ENCODE peak calls at places on chromosomes 7 and 10, in six cellular contexts. Z is H9, Q is NCI-H748 treated with DMSO at 0.1 percent for 48 hours, P is GM23248, L is OCI-M1, J is COR-L47. I is an unnamed sample.

GRCh38 chr10:58189269-58189668 is 78.4 kb downstream of the IPMK start:
- DNase-seq in Z (no peak), Q (no peak), P (peak), L (peak), J (no peak), I (no peak)

GRCh38 chr7:46315891-46316290 is 394.8 kb upstream of the IGFBP3 start:
- DNase-seq in Z (no peak), Q (no peak), P (peak), L (no peak), J (no peak), I (no peak)

GRCh38 chr7:84971360-84971759 is 215.5 kb downstream of the SEMA3D start:
- DNase-seq in Z (no peak), Q (no peak), P (no peak), L (no peak), J (no peak), I (no peak)

GRCh38 chr7:31327071-31327470 is 13.5 kb downstream of the NEUROD6 start:
- DNase-seq in Z (peak), Q (no peak), P (peak), L (no peak), J (no peak), I (no peak)

GRCh38 chr10:60732240-60733188 is 45.8 kb upstream of the CDK1 start:
- DNase-seq in Z (peak), Q (no peak), P (peak), L (peak), J (peak), I (peak)

GRCh38 chr10:63766766-63767505 is 245.7 kb downstream of the REEP3 start:
- DNase-seq in Z (no peak), Q (no peak), P (peak), L (no peak), J (no peak), I (no peak)

GRCh38 chr7:139990142-139990535 is 72.6 kb downstream of the PARP12 start:
- DNase-seq in Z (no peak), Q (no peak), P (no peak), L (no peak), J (no peak), I (no peak)

GRCh38 chr10:86648706-86649426 is 5.5 kb upstream of the OPN4 start:
- DNase-seq in Z (no peak), Q (no peak), P (peak), L (no peak), J (no peak), I (no peak)

GRCh38 chr10:98517672-98518071 is 70.9 kb upstream of the HPS1 start:
- DNase-seq in Z (no peak), Q (no peak), P (no peak), L (no peak), J (no peak), I (no peak)

GRCh38 chr10:476458-476780 is 213.0 kb downstream of the DIP2C start:
- DNase-seq in Z (no peak), Q (no peak), P (no peak), L (no peak), J (no peak), I (no peak)

GRCh38 chr10:100970076-100970913 is 991 bp downstream of the SEMA4G start:
- DNase-seq in Z (peak), Q (no peak), P (no peak), L (no peak), J (no peak), I (peak)

GRCh38 chr10:71087622-71088021 is 124.7 kb upstream of the UNC5B start:
- DNase-seq in Z (peak), Q (no peak), P (no peak), L (no peak), J (no peak), I (no peak)

GRCh38 chr7:102431617-102432298 is 1.6 kb upstream of the ORAI2 start:
- DNase-seq in Z (peak), Q (no peak), P (no peak), L (no peak), J (no peak), I (no peak)

GRCh38 chr10:14056545-14057332 is 274.0 kb downstream of the FRMD4A start:
- DNase-seq in Z (peak), Q (no peak), P (peak), L (no peak), J (no peak), I (no peak)

GRCh38 chr10:58023341-58024073 is 244.2 kb downstream of the IPMK start:
- DNase-seq in Z (no peak), Q (no peak), P (peak), L (peak), J (no peak), I (no peak)

GRCh38 chr7:28065308-28065707 is 115.3 kb downstream of the JAZF1 start:
- DNase-seq in Z (no peak), Q (no peak), P (peak), L (no peak), J (no peak), I (no peak)

GRCh38 chr10:1398626-1399410 is 338.5 kb downstream of the ADARB2 start:
- DNase-seq in Z (no peak), Q (no peak), P (no peak), L (no peak), J (no peak), I (no peak)

GRCh38 chr7:6533893-6534804 is 17.1 kb downstream of the GRID2IP start:
- DNase-seq in Z (no peak), Q (no peak), P (no peak), L (no peak), J (no peak), I (no peak)

GRCh38 chr7:106524690-106525059 is 136.3 kb downstream of the CCDC71L start:
- DNase-seq in Z (no peak), Q (no peak), P (no peak), L (no peak), J (no peak), I (no peak)

GRCh38 chr10:107148906-107149305 is 15.6 kb downstream of the SORCS1 start:
- DNase-seq in Z (no peak), Q (no peak), P (no peak), L (no peak), J (no peak), I (no peak)

GRCh38 chr7:90777075-90777864 is 181.1 kb downstream of the CDK14 start:
- DNase-seq in Z (no peak), Q (no peak), P (no peak), L (no peak), J (no peak), I (no peak)

GRCh38 chr7:610141-610530 is 90.5 kb upstream of the PDGFA start:
- DNase-seq in Z (no peak), Q (no peak), P (no peak), L (no peak), J (no peak), I (no peak)

GRCh38 chr7:129947701-129948100 is 5.1 kb downstream of the UBE2H start:
- DNase-seq in Z (no peak), Q (no peak), P (peak), L (no peak), J (no peak), I (no peak)

I was measured in NCI-H1105.